ENCODE peak calls at places on chromosomes 6 and 20, in six cellular contexts. O is A549, P is heart left ventricle, K is tibial nerve, B is heart right ventricle, V is hepatocyte. X is an unnamed sample. For H3K4me1, the result is how much of the 10 kb centered on the place peaks cover.

GRCh38 chr6:14000901-14001300 is 76.1 kb downstream of the RNF182 start:
- DNase-seq in O (no peak), P (no peak), B (no peak), K (no peak), V (no peak), X (no peak)

GRCh38 chr6:116251568-116252384 is 2.1 kb downstream of the TSPYL4 start:
- DNase-seq in B (no peak), O (no peak), V (no peak), P (no peak), K (no peak), X (no peak)

GRCh38 chr6:1363729-1364572 is 25.4 kb upstream of the FOXF2 start:
- DNase-seq in O (peak), V (no peak), P (no peak), B (no peak), K (no peak), X (no peak)

GRCh38 chr6:163741342-163741741 is 326.8 kb downstream of the QKI start:
- DNase-seq in B (no peak), V (no peak), P (no peak), O (no peak), K (no peak), X (no peak)

GRCh38 chr20:36778831-36779655 is 5.5 kb upstream of the DSN1 start:
- DNase-seq in O (no peak), B (no peak), P (no peak), V (no peak), K (no peak), X (no peak)

GRCh38 chr20:48681201-48681881 is 146.5 kb downstream of the PREX1 start:
- DNase-seq in O (no peak), B (no peak), K (no peak), V (no peak), P (no peak), X (no peak)

GRCh38 chr20:52676282-52676995 is 295.7 kb upstream of the TSHZ2 start:
- DNase-seq in P (no peak), V (no peak), K (no peak), B (no peak), O (no peak), X (no peak)

GRCh38 chr20:20956586-20956985 is 149.6 kb downstream of the LINC00237 start:
- DNase-seq in O (no peak), B (no peak), P (no peak), V (no peak), K (no peak), X (no peak)

GRCh38 chr20:9066196-9066595 is 2.7 kb upstream of the PLCB4 start:
- DNase-seq in K (no peak), P (no peak), V (no peak), O (peak), B (no peak), X (no peak)

GRCh38 chr20:49149281-49150045 is 38.7 kb downstream of the STAU1 start:
- DNase-seq in O (no peak), V (no peak), K (no peak), B (no peak), P (no peak), X (no peak)

GRCh38 chr6:43954311-43955131 is 172.7 kb downstream of the MRPL14 start:
- DNase-seq in O (no peak), P (peak), V (no peak), B (peak), K (no peak), X (no peak)

GRCh38 chr6:106087548-106088325 is 1.6 kb downstream of the PRDM1 start:
- DNase-seq in V (no peak), K (no peak), P (peak), B (peak), O (no peak), X (no peak)

GRCh38 chr6:16591681-16592549 is 169.3 kb downstream of the ATXN1 start:
- DNase-seq in B (no peak), V (no peak), P (no peak), K (no peak), O (no peak), X (no peak)

GRCh38 chr6:165605182-165605875 is 57.7 kb downstream of the PDE10A start:
- DNase-seq in B (no peak), V (no peak), P (no peak), O (no peak), K (no peak), X (no peak)

GRCh38 chr20:36493801-36494114 is 47.6 kb upstream of the MYL9 start:
- DNase-seq in K (peak), P (peak), V (no peak), O (no peak), B (peak), X (no peak)

GRCh38 chr6:112289039-112289566 is 34.7 kb upstream of the LAMA4 start:
- DNase-seq in P (peak), V (peak), O (no peak), B (peak), K (peak), X (peak)

GRCh38 chr6:68307301-68307700 is 327.8 kb upstream of the ADGRB3 start:
- DNase-seq in B (no peak), V (no peak), O (no peak), P (no peak), K (no peak), X (no peak)

GRCh38 chr6:16739329-16739801 is 21.9 kb downstream of the ATXN1 start:
- DNase-seq in B (no peak), V (no peak), O (no peak), P (no peak), K (no peak), X (no peak)

GRCh38 chr6:121504227-121504626 is 68.8 kb downstream of the GJA1 start:
- DNase-seq in O (peak), B (no peak), K (no peak), V (peak), P (no peak), X (no peak)

GRCh38 chr6:108707328-108707976 is 140.8 kb upstream of the ARMC2 start:
- DNase-seq in B (no peak), V (no peak), O (no peak), K (no peak), P (no peak), X (no peak)

GRCh38 chr6:2231438-2231837 is 14.0 kb downstream of the GMDS start:
- DNase-seq in P (no peak), V (no peak), K (no peak), O (no peak), B (no peak), X (no peak)

GRCh38 chr20:49318430-49319203 is 40.8 kb upstream of the ZNFX1 start:
- DNase-seq in B (no peak), O (no peak), K (no peak), P (no peak), V (peak), X (peak)

GRCh38 chr20:49888341-49889244 is 26.7 kb downstream of the SPATA2 start:
- DNase-seq in B (peak), O (peak), P (peak), K (no peak), V (peak), X (no peak)

DNA sequence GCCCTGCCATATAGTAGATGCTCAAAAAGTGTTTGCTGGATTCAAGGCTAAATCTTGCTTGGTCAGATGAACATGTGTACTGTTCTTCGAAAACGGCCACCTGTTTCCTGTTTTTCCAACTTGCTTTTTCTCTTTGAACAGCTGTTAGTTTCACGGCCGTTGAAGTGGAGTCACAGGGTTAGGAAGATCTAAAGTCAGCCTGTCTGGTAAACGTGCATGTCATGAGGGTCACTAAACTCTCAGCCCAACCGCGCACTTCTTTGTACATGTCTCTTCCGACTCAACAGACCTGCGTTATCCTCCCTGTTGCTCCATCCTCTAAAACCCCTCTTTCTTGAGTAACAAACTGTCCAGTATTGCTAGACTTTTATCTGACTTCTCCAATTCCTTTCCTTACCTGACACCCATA is 93.2 kb upstream of the MAN1A1 start:
- DNase-seq in K (no peak), V (no peak), P (no peak), O (no peak), B (peak), X (no peak)
- H3K27ac ChIP-seq in K (peak), V (no peak), P (no peak), O (no peak), B (no peak), X (no peak)

DNA sequence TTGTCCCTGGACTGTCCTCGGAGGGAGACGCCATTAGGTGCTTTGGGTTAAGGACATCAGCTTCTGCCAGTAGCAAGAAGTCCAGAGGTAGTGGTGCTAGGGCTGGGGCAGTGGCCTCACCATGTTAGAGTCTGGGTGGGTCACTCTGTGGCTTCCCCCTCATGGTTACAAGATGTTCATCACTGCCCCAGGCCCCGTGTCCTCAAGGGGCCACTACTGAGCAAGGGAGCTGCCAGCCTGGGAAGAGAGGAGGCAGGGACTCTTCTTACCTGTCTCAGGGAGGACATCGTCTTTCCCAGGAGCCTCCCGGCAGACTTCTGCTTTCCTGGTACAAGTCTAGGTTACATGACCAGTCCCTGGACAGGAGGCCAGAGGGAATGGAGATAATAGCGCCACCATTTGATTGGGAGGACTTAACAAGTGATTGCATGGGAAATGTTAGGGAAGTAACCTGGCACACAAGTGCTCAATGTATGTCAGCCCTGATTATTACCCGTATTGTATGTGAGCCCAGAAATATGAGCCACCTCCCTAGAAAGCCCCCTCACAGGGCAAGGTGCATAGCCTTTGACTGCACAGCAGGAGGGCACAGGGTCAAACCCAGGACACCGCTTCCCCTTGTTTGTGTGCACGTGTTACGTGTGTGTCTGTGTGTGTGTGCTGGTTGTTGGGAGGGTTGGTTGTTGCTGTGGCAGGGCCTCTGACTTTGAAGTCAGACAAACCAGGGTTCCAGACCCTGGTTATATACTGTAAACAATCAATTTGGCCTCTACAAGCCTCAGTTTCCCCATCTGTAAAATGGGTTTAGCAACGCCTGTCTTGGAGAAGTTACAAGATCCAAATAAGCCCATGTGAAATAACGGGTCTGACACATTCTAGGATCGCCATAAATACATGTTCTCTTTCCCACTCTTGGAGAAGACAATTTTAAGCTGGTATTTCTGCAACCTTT is 30.0 kb downstream of the SIRPA start:
- DNase-seq in V (no peak), P (no peak), K (no peak), O (peak), B (no peak), X (no peak)
- H3K4me1 ChIP-seq in V (under half), P (under half), K (under half), O (under half), B (under half), X (under half)

GRCh38 chr20:4008877-4009276 is 6.5 kb downstream of the RNF24 start:
- DNase-seq in B (no peak), P (no peak), K (no peak), O (no peak), V (no peak), X (no peak)
- TF ChIP-seq CTCF in B (no peak), P (no peak), K (no peak), O (peak), V (no peak), X (no peak)

DNA sequence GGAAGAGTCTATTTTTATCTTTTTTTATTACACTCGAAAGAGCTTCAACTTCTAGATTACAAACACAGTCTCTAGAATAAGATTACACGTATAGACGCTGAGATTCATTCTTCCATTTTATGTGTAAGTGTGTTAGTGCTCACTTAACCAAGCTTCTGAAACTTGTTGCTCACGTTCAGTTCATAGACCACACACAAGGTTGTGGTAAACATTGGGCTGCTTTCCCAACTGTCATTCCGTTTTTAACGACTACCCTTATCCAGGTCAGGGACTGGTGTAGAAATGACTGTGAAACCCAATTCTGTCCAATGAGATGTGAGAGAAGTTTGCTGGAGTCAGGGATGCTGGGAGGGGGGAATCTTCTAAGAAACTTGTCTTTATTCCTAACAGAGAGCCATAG is 78.7 kb downstream of the TPBG start:
- DNase-seq in B (no peak), V (no peak), P (no peak), K (no peak), O (no peak), X (no peak)
- H3K27ac ChIP-seq in B (no peak), V (no peak), P (no peak), K (no peak), O (no peak), X (no peak)

GRCh38 chr20:31603822-31604566 is 1.1 kb upstream of the ID1 start:
- DNase-seq in V (peak), P (peak), B (peak), O (peak), K (peak), X (peak)

GRCh38 chr20:31605902-31606677 is 1.0 kb downstream of the ID1 start:
- DNase-seq in K (no peak), O (no peak), B (no peak), P (peak), V (peak), X (peak)

GRCh38 chr20:31602779-31603441 is 2.2 kb upstream of the ID1 start:
- DNase-seq in V (peak), B (no peak), K (no peak), O (peak), P (no peak), X (no peak)

GRCh38 chr20:31605031-31605901 is at the start of gene ID1:
- DNase-seq in V (peak), O (peak), P (peak), B (peak), K (peak), X (peak)

DNA sequence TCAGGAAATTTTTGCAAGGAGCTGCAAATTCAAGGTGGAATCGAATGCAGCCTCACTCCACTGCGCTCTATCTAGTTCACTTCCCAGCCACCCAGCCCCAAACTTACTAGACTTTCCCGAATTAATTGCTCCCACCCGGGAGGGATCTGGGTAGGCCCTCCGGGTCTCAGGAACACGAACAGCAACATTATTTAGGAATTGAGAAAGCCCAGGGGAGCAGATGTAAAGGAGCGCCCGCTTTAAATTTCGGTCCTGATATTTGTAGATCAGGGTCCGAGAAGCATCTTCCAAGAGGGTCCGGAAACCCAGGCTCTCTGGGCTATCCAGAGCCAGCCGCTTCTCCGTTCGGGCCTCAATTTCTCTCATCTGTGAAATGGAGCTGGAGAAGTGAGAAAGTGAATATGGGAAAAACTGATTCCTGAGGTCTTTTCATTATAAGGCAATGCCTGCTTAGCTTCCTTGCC is 490 bp upstream of the ID1 start:
- DNase-seq in O (no peak), V (no peak), P (no peak), K (no peak), B (no peak), X (no peak)
- H3K4me1 ChIP-seq in O (under half), V (under half), P (under half), K (under half), B (under half), X (under half)

X was measured in left lung.